ENCODE peak calls at places on chromosomes 2 and 18, in four cellular contexts. Q, Y, U and R are unnamed samples.

GRCh38 chr18:58611471-58612131 is 17.3 kb downstream of the ALPK2 start:
- ATAC-seq in U (no peak), Q (no peak), Y (no peak), R (no peak)

GRCh38 chr18:44912740-44913478 is 232.2 kb downstream of the SETBP1 start:
- ATAC-seq in U (no peak), Y (no peak), Q (peak), R (no peak)

GRCh38 chr2:191446910-191447309 is 201.7 kb downstream of the MYO1B start:
- ATAC-seq in U (no peak), Y (no peak), Q (no peak), R (no peak)

GRCh38 chr2:177604291-177605065 is 211.9 kb downstream of the AGPS start:
- ATAC-seq in Q (peak), Y (no peak), U (no peak), R (peak)

GRCh38 chr2:86139981-86140380 is 33.9 kb downstream of the PTCD3 start:
- ATAC-seq in Q (no peak), Y (no peak), U (no peak), R (no peak)

GRCh38 chr2:85813978-85814801 is 60.4 kb downstream of the ATOH8 start:
- ATAC-seq in Y (peak), U (peak), Q (peak), R (peak)

GRCh38 chr2:727071-727470 is 49.9 kb upstream of the TMEM18 start:
- ATAC-seq in U (no peak), Y (no peak), Q (peak), R (no peak)

GRCh38 chr2:18514838-18515461 is 45.5 kb downstream of the RDH14 start:
- ATAC-seq in Y (no peak), U (no peak), Q (no peak), R (no peak)

GRCh38 chr18:2805970-2806943 is 40.5 kb upstream of the EMILIN2 start:
- ATAC-seq in Q (no peak), U (no peak), Y (no peak), R (no peak)

GRCh38 chr18:35808796-35809195 is 163.7 kb upstream of the RMP24 start:
- ATAC-seq in U (no peak), Q (no peak), Y (no peak), R (no peak)

GRCh38 chr18:35807942-35808341 is 164.5 kb upstream of the RMP24 start:
- ATAC-seq in Y (no peak), Q (no peak), U (no peak), R (no peak)

GRCh38 chr18:35804377-35804776 is 168.1 kb upstream of the RMP24 start:
- ATAC-seq in U (no peak), Q (no peak), Y (no peak), R (no peak)
- TF ChIP-seq POLR2A in U (no peak), Q (no peak), Y (no peak), R (no peak)

GRCh38 chr2:63789318-63790051 is 52.2 kb upstream of the UGP2 start:
- ATAC-seq in U (no peak), Y (peak), Q (no peak), R (no peak)
- H3K4me3 ChIP-seq in U (no peak), Y (peak), Q (no peak), R (no peak)

GRCh38 chr18:63318882-63319382 is 637 bp downstream of the BCL2 start:
- ATAC-seq in U (no peak), Q (no peak), Y (no peak), R (no peak)

GRCh38 chr18:63320690-63321265 is 1.2 kb upstream of the BCL2 start:
- ATAC-seq in Y (peak), Q (peak), U (peak), R (peak)

GRCh38 chr18:63321291-63321690 is 1.7 kb upstream of the BCL2 start:
- ATAC-seq in Y (no peak), Q (no peak), U (no peak), R (no peak)

GRCh38 chr18:63319383-63320040 is at the start of gene BCL2:
- ATAC-seq in Q (peak), U (peak), Y (no peak), R (peak)

GRCh38 chr18:63320041-63320689 is 596 bp upstream of the BCL2 start:
- ATAC-seq in Y (peak), Q (peak), U (peak), R (peak)
- TF ChIP-seq POLR2A in Y (no peak), Q (no peak), U (no peak), R (no peak)

GRCh38 chr2:30684996-30685395 is 122.2 kb downstream of the CAPN13 start:
- ATAC-seq in Y (no peak), U (no peak), Q (no peak), R (no peak)

GRCh38 chr2:30684026-30684425 is 123.2 kb downstream of the CAPN13 start:
- ATAC-seq in Y (no peak), Q (no peak), U (no peak), R (no peak)

GRCh38 chr2:30684546-30684945 is 122.7 kb downstream of the CAPN13 start:
- ATAC-seq in Q (no peak), Y (no peak), U (no peak), R (no peak)

GRCh38 chr2:30686669-30687068 is 120.6 kb downstream of the CAPN13 start:
- ATAC-seq in Q (no peak), Y (no peak), U (no peak), R (no peak)

DNA sequence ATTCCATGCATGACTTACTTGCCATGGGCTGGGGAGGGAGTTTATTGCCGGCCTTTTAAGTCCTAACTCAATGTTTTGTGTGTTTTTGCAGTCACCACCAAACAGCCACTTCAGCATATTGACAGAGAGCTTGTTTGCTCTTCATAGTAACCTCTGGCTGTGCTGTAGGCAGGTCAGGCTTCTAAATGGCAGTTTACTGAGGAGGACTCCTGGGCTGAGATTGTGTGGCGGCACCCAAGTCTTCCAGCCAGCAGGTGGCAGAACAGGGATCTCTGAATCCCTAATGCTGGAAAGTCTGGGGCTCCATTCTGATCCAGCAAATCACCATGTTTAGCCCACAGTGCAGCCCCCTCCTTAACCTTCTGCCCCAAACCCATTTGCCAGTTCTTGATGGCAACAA is 121.2 kb downstream of the CAPN13 start:
- ATAC-seq in Q (peak), U (no peak), Y (no peak), R (no peak)
- H3K4me3 ChIP-seq in Q (no peak), U (no peak), Y (no peak), R (no peak)

DNA sequence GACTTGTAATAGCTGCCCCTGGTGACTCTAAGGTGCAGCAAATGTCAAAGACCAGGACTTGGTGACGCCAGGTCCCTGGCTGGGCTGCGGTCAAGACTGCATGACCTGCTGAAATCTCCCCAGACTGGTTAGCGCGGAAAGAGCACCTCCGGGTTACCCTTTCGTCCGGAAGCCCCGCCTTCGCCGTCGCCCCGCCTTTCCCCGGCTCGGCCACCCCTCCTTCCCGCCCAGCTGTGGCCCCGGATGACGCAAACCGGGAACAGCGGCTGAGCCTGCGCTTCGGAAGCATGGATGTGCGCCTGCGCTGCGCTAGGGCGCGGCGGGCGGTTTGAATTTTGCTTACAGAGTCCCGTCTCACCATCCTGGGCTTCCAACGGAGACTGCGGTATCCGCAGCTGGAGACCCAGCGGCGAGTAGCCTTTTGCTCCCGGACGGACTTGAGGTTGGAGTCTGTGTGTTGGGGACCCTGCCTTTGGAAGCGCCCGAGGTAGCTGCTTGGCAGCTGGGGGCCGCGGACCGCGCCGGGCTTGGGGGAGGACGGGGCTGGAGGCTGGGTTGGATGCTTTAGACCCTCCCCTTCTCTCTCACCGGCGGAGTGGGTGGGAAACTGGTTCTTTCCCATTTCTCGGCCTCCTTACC is at the start of gene SKA1:
- ATAC-seq in Y (peak), Q (peak), U (peak), R (peak)
- TF ChIP-seq POLR2A in Y (peak), Q (peak), U (peak), R (no peak)